ENCODE peak calls at places on chromosomes 4 and X, in four cellular contexts. N is K562, B is GM12891, M is GM12878. S is an unnamed sample.

GRCh38 chr4:85475631-85476233 is 782 bp downstream of the ARHGAP24 start:
- DNase-seq in N (no peak), M (no peak), B (no peak), S (no peak)

GRCh38 chr4:24403263-24403662 is 181.1 kb downstream of the DHX15 start:
- DNase-seq in M (no peak), N (no peak), B (no peak), S (no peak)

GRCh38 chr4:10741961-10742699 is 57.6 kb upstream of the CLNK start:
- DNase-seq in N (no peak), M (no peak), B (no peak), S (no peak)

GRCh38 chr4:40194602-40195161 is 2.1 kb upstream of the RHOH start:
- DNase-seq in N (no peak), B (no peak), M (no peak), S (no peak)

GRCh38 chrX:23887448-23887847 is 20.3 kb downstream of the APOO start:
- DNase-seq in B (no peak), M (no peak), N (no peak), S (no peak)

GRCh38 chrX:41705042-41705441 is 16.3 kb downstream of the GPR34 start:
- DNase-seq in B (no peak), M (no peak), N (no peak), S (no peak)

GRCh38 chr4:55032179-55032578 is 93.2 kb downstream of the KDR start:
- DNase-seq in M (no peak), B (no peak), N (no peak), S (no peak)

GRCh38 chr4:181877329-181877848 is 365.8 kb upstream of the TENM3 start:
- DNase-seq in B (no peak), M (no peak), N (no peak), S (no peak)

GRCh38 chrX:14508025-14508690 is 21.2 kb upstream of the GLRA2 start:
- DNase-seq in B (no peak), M (no peak), N (no peak), S (no peak)

GRCh38 chrX:69195810-69196209 is 30.6 kb upstream of the PJA1 start:
- DNase-seq in N (no peak), M (no peak), B (no peak), S (no peak)

GRCh38 chrX:65596270-65596669 is 61.7 kb upstream of the LAS1L start:
- DNase-seq in B (no peak), M (peak; percentile 43), N (peak; percentile 24), S (peak; percentile 71)

GRCh38 chrX:151515233-151515632 is 48.2 kb upstream of the PASD1 start:
- DNase-seq in M (no peak), N (peak; percentile 33), B (no peak), S (no peak)

GRCh38 chr4:3269105-3269927 is 20.4 kb downstream of the MSANTD1 start:
- DNase-seq in N (no peak), M (no peak), B (no peak), S (no peak)

GRCh38 chrX:108070891-108071290 is 20.5 kb downstream of the PSMD10 start:
- DNase-seq in N (no peak), M (no peak), B (no peak), S (no peak)

GRCh38 chr4:168615294-168615693 is 118.4 kb downstream of the PALLD start:
- DNase-seq in N (no peak), M (no peak), B (no peak), S (no peak)

GRCh38 chrX:85941275-85941674 is 106.1 kb downstream of the CHM start:
- DNase-seq in B (no peak), N (no peak), M (no peak), S (no peak)

GRCh38 chr4:7322166-7322991 is 112.4 kb downstream of the PSAPL1 start:
- DNase-seq in M (no peak), N (no peak), B (no peak), S (no peak)

GRCh38 chr4:54440394-54441223 is 211.5 kb downstream of the PDGFRA start:
- DNase-seq in M (no peak), N (peak; percentile 39), B (no peak), S (no peak)

GRCh38 chr4:96845798-96846197 is 1005.9 kb downstream of the PDHA2 start:
- DNase-seq in N (no peak), M (no peak), B (no peak), S (no peak)

GRCh38 chr4:168666531-168666930 is 169.7 kb downstream of the PALLD start:
- DNase-seq in B (no peak), M (no peak), N (no peak), S (no peak)

GRCh38 chr4:88880501-88881226 is 176.3 kb downstream of the FAM13A start:
- DNase-seq in N (no peak), B (no peak), M (no peak), S (no peak)

GRCh38 chrX:32195611-32196010 is 1015.7 kb downstream of the DMD start:
- DNase-seq in B (no peak), N (no peak), M (no peak), S (no peak)

GRCh38 chr4:153518001-153518400 is 51.8 kb downstream of the TMEM131L start:
- DNase-seq in B (no peak), M (no peak), N (no peak), S (no peak)

GRCh38 chr4:147550626-147551250 is 66.5 kb upstream of the TMEM184C start:
- DNase-seq in N (no peak), B (peak; percentile 26), M (peak; percentile 24), S (no peak)

GRCh38 chr4:96097040-96097607 is 257.2 kb downstream of the PDHA2 start:
- DNase-seq in N (no peak), M (no peak), B (no peak), S (no peak)

GRCh38 chrX:82092307-82092706 is 890.4 kb downstream of the SH3BGRL start:
- DNase-seq in N (no peak), M (no peak), B (no peak), S (no peak)

DNA sequence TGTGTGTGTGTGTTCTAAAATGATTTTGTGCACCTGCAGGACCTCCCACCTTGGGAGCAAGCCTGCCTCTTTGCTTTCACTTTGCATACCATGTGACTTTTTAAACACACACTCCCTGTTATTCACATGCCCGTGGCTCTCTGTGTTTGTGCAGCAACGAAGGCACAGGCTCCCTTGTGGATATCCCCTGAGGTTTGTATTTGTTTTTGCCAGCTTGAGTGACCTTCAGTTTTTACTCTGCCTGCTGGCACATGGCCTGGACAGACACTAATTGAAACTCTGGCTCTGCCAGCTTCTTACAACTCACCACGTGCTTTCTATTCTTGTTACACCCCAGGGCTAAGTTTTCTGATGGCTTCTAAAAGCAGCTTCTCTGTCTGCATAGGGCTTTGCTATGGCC is 885.8 kb downstream of the SH3BGRL start:
- DNase-seq in N (no peak), M (no peak), B (no peak), S (no peak)
- TF ChIP-seq SPI1 in N (no peak), M (no peak), B (no peak), S (no peak)

DNA sequence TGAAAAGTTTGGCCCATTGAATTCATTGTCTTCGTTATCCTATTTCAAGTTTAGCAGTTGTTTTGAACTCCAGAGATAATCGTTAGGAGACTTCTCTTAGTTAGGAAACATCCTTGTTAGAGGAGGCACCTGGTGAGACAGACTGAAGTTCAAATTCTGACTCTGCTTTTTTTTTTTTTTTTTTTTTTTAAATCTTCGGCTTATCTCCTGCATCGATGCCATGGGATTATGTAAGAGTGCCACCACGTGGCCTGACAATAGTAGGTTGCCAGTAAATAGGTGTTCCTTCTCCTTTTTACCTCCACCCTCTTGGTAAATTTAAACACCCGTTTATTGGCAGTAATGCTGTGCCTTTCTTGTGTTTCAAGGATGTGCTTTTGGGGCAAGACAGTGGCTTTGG is 149.3 kb downstream of the SOWAHB start:
- DNase-seq in M (no peak), B (no peak), N (peak; percentile 16), S (no peak)
- TF ChIP-seq SPI1 in M (no peak), B (no peak), N (no peak), S (no peak)

GRCh38 chrX:21838937-21839333 is 482 bp upstream of the MBTPS2 start:
- DNase-seq in M (no peak), N (no peak), B (no peak), S (no peak)
- TF ChIP-seq SPI1 in M (no peak), N (no peak), B (no peak), S (no peak)

DNA sequence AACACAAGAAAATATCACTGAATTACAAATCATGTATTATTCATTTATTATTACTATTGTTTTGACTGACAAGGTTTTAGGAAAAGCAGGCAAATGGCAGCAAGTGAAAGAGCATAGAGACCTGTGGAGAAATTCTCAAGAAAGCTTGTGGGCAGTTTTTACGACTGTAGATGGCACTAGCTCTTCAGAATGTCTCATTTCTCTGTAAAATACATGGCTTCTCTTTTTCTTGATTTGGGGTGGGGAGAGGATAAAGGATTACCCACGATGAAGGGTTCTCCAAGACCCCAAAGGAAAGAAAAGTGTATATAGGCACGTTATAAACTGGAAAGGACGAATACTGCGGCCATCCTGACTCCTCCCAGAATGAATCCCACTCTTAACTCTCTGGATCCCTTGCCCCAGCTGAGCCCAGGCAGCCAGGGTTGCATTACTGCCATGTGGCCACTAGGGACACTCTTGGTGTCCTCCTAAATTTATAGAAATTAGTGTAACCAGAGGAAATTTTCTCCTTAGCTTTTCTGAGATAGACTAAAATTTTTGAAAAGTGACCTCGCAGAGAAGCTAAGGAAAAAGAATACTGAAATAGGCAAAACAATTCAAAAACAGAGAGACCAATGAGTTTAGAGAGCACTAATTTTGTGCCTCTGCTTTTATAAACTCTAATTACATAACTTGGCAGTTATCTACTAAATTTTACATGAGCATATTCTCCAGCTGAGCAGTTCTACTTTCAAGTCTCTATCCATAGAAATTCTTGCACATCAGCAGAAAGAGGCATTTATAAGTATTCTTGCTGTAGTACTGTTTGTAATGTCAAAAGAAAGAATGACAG is 37.7 kb upstream of the PCDH19 start:
- DNase-seq in N (peak; percentile 46), B (peak; percentile 16), M (no peak), S (peak; percentile 4)
- TF ChIP-seq SPI1 in N (no peak), B (no peak), M (no peak), S (no peak)

GRCh38 chr4:173493041-173493440 is 37.0 kb downstream of the HAND2 start:
- DNase-seq in B (no peak), M (no peak), N (no peak), S (no peak)

GRCh38 chr4:173492315-173492714 is 37.7 kb downstream of the HAND2 start:
- DNase-seq in B (no peak), N (no peak), M (no peak), S (no peak)

GRCh38 chr4:173489514-173489913 is 40.5 kb downstream of the HAND2 start:
- DNase-seq in B (no peak), N (no peak), M (no peak), S (no peak)

GRCh38 chr4:173490256-173490655 is 39.8 kb downstream of the HAND2 start:
- DNase-seq in M (no peak), N (no peak), B (no peak), S (peak; percentile 79)

DNA sequence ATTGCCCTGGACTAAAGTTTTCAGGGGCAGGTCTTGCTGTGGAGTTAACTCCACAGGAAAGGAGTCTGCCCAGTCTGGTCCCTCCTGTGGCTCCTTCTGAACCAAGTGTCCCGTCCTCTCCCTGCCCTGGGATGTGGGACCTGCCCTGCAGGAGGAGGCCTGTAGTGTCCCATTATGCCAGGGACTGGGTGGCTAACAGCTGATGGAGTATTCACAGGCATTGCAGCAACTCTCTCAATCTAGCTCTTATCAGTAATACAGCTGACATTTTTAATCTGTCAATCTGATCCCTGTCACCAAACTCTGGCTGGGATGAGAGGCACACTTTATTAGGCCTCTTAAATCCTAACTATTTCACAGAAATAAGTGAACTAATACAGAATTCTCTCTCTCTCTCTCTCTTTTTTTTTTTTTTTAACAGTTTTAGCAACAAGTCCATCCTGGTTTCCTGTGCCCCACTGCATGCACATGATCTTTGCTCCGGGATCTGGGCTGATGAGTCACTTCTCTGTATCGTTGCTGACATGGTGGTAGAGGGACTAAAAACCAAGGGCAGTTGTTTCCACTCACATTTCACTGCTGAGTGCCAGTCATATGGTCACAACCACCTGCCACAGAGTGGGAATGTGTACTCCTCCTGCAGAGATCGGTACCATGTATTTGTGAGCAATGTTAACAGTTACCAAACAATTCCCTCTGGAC is 39.1 kb downstream of the HAND2 start:
- DNase-seq in B (no peak), M (no peak), N (no peak), S (peak; percentile 68)
- TF ChIP-seq SPI1 in B (no peak), M (no peak), N (no peak), S (no peak)

GRCh38 chrX:119419146-119419545 is 20.0 kb downstream of the SLC25A43 start:
- DNase-seq in M (no peak), B (no peak), N (no peak), S (no peak)
- TF ChIP-seq SPI1 in M (no peak), B (no peak), N (no peak), S (no peak)